ENCODE peak calls at places on chromosomes 2 and 18, in four cellular contexts. L is Calu3, Q is lower lobe of right lung, F is tibial artery. N is an unnamed sample.

GRCh38 chr2:2568411-2568810 is 237.3 kb upstream of the MYT1L start:
- DNase-seq in F (no peak), Q (no peak), L (no peak), N (no peak)

GRCh38 chr18:40056085-40056484 is 1898.9 kb upstream of the PIK3C3 start:
- DNase-seq in F (no peak), Q (no peak), L (no peak), N (no peak)

GRCh38 chr2:23591111-23591510 is 206.1 kb downstream of the KLHL29 start:
- DNase-seq in Q (peak), L (no peak), F (peak), N (no peak)

GRCh38 chr18:79922971-79923411 is 28.5 kb downstream of the SLC66A2 start:
- DNase-seq in L (no peak), Q (peak), F (peak), N (peak)

GRCh38 chr18:31661965-31662364 is 22.4 kb downstream of the B4GALT6 start:
- DNase-seq in L (no peak), F (no peak), Q (no peak), N (no peak)

GRCh38 chr2:69641887-69642708 is 1.4 kb downstream of the AAK1 start:
- DNase-seq in L (no peak), Q (no peak), F (no peak), N (no peak)

GRCh38 chr2:74735544-74735943 is 81.5 kb downstream of the SEMA4F start:
- DNase-seq in Q (no peak), F (no peak), L (no peak), N (no peak)

GRCh38 chr18:12839057-12839525 is 44.9 kb downstream of the PTPN2 start:
- DNase-seq in L (no peak), Q (no peak), F (no peak), N (no peak)

GRCh38 chr18:59842947-59843346 is 56.8 kb upstream of the PMAIP1 start:
- DNase-seq in F (no peak), L (no peak), Q (no peak), N (no peak)

GRCh38 chr2:150097891-150098595 is 389.4 kb downstream of the RND3 start:
- DNase-seq in F (no peak), Q (no peak), L (no peak), N (no peak)

GRCh38 chr2:190425221-190425866 is 17.2 kb downstream of the MFSD6 start:
- DNase-seq in L (no peak), F (no peak), Q (no peak), N (no peak)

GRCh38 chr2:121694398-121695178 is 42.1 kb downstream of the NIFK start:
- DNase-seq in Q (no peak), F (no peak), L (no peak), N (no peak)

GRCh38 chr18:52288403-52289004 is 51.5 kb upstream of the DCC start:
- DNase-seq in F (no peak), Q (peak), L (peak), N (peak)

GRCh38 chr2:127085260-127085666 is 21.7 kb downstream of the BIN1 start:
- DNase-seq in Q (peak), F (no peak), L (peak), N (no peak)

GRCh38 chr2:236986524-236987330 is 99.0 kb upstream of the COPS8 start:
- DNase-seq in L (no peak), F (no peak), Q (no peak), N (no peak)

GRCh38 chr2:199383006-199383405 is 74.7 kb downstream of the SATB2 start:
- DNase-seq in L (no peak), F (no peak), Q (no peak), N (no peak)

GRCh38 chr2:4246364-4247131 is 543.2 kb downstream of the DCDC2C start:
- DNase-seq in Q (no peak), L (no peak), F (no peak), N (no peak)

GRCh38 chr18:67661555-67661954 is 145.0 kb upstream of the DSEL start:
- DNase-seq in Q (no peak), L (no peak), F (no peak), N (no peak)

GRCh38 chr2:126893153-126893552 is 5.5 kb upstream of the TEX51 start:
- DNase-seq in L (no peak), F (peak), Q (peak), N (no peak)

GRCh38 chr18:23238651-23239349 is 103.5 kb downstream of the CABLES1 start:
- DNase-seq in F (no peak), L (no peak), Q (no peak), N (no peak)

GRCh38 chr2:170425291-170425751 is 247.4 kb downstream of the MYO3B start:
- DNase-seq in L (no peak), F (no peak), Q (no peak), N (no peak)

GRCh38 chr18:9337875-9338274 is 3.3 kb downstream of the TWSG1 start:
- DNase-seq in F (no peak), Q (no peak), L (no peak), N (no peak)

GRCh38 chr2:188130317-188130716 is 161.4 kb upstream of the GULP1 start:
- DNase-seq in L (no peak), Q (no peak), F (no peak), N (no peak)

GRCh38 chr2:25851740-25852503 is 26.4 kb downstream of the ASXL2 start:
- DNase-seq in Q (no peak), L (peak), F (no peak), N (peak)

GRCh38 chr2:70132244-70133126 is 45.2 kb downstream of the PCBP1 start:
- DNase-seq in L (peak), F (peak), Q (peak), N (no peak)

GRCh38 chr18:58213931-58214431 is 170.0 kb downstream of the NEDD4L start:
- DNase-seq in L (no peak), Q (no peak), F (no peak), N (no peak)

GRCh38 chr2:140154271-140154670 is 1374.1 kb upstream of the NXPH2 start:
- DNase-seq in L (no peak), F (no peak), Q (no peak), N (no peak)

GRCh38 chr2:178700922-178701342 is 106.3 kb downstream of the TTN start:
- DNase-seq in Q (no peak), L (no peak), F (no peak), N (no peak)

GRCh38 chr18:32318581-32318980 is 128.7 kb downstream of the MEP1B start:
- DNase-seq in Q (no peak), F (no peak), L (no peak), N (no peak)

GRCh38 chr18:34649072-34649471 is 61.0 kb upstream of the DTNA start:
- DNase-seq in L (no peak), Q (no peak), F (no peak), N (no peak)

GRCh38 chr18:34643982-34644381 is 66.1 kb upstream of the DTNA start:
- DNase-seq in Q (no peak), F (no peak), L (no peak), N (no peak)

GRCh38 chr18:34650121-34650545 is 60.0 kb upstream of the DTNA start:
- DNase-seq in L (no peak), Q (no peak), F (no peak), N (no peak)

GRCh38 chr18:34648269-34648668 is 61.8 kb upstream of the DTNA start:
- DNase-seq in Q (no peak), F (no peak), L (no peak), N (no peak)

DNA sequence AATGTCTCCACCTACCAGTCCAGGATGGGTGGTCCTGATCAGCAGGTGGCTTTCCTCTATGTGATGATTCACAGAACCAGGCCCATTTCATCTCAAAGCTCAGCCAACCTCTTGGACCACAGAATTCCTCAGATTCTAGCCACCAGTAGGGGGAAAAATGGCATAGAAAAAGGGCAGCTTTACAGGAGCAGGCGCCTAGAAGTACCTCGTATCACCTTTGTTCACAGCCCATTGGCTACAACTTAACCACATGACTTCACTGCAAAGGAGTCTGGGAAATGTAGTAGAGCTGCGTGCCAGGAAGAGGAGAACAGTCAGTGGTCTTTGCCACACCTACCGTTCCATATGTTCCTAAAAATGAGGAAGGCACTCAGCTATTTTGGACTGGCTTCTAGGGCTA is 62.8 kb upstream of the DTNA start:
- DNase-seq in Q (no peak), F (no peak), L (no peak), N (no peak)
- TF ChIP-seq CTCF in Q (no peak), F (no peak), L (no peak), N (no peak)

GRCh38 chr2:118047273-118047898 is 33.5 kb upstream of the CCDC93 start:
- DNase-seq in Q (no peak), F (no peak), L (no peak), N (no peak)

GRCh38 chr2:118046628-118047210 is 32.8 kb upstream of the CCDC93 start:
- DNase-seq in F (no peak), Q (no peak), L (no peak), N (no peak)

GRCh38 chr2:118049140-118050128 is 35.6 kb upstream of the CCDC93 start:
- DNase-seq in L (no peak), Q (no peak), F (no peak), N (no peak)

GRCh38 chr2:118050386-118050785 is 36.5 kb upstream of the CCDC93 start:
- DNase-seq in Q (no peak), L (no peak), F (no peak), N (no peak)

DNA sequence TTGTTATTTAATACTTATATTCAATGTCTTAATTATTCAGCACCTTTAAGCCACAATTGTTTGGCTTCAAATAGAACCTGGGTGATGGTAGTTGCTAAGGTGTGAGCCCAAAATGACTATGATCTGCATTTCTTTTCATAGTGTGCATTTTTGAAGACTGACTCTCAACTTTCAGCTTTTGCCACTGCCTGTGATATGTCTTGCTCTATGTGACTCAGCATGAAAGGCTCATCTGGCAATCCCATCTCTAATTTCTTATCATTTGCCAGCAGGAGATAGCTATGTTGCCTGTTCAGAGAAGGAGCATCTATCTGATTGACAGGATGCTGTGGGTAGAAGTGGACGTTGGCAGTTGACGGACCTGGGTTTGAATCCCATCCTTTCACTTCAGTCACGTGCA is 34.5 kb upstream of the CCDC93 start:
- DNase-seq in F (no peak), L (no peak), Q (no peak), N (no peak)
- TF ChIP-seq CTCF in F (no peak), L (no peak), Q (no peak), N (no peak)

GRCh38 chr2:105919191-105919811 is 174.6 kb downstream of the NCK2 start:
- DNase-seq in L (peak), F (no peak), Q (no peak), N (no peak)
- TF ChIP-seq CTCF in L (no peak), F (no peak), Q (no peak), N (no peak)

GRCh38 chr2:98297817-98298684 is 48.2 kb upstream of the CNGA3 start:
- DNase-seq in Q (no peak), F (no peak), L (no peak), N (no peak)
- TF ChIP-seq CTCF in Q (no peak), F (no peak), L (peak), N (no peak)

DNA sequence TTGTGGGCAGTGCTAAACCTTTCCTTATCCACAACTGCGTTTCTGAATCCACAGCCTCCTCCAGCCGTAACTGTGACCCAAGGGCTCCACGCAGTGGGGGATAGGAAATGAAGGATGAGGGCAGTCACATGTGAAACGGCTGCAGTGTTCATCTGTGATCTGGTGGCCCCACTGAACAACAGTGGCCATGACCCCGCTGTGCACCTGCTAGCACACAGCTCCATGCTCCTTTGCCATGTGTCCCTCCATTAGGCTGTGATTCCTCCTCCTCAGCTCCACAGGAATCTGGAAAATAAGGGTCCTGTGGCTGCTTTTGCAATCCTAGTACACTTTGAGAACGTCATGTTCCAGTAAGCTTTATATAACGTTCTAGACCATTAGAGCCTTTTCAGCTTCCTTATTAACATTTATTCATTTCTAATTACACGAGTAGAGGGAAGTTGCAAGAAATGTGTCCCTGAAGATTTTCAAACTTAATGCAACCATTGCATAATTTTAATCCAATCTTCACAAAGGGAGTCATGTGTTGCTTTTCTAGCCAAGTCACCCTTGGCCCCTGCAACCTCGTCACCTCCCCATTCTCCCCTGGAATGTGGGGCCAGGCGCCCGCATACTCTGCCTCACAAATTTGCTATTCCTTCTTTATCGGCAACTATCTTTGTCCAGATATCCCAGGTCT is 7.1 kb upstream of the NAPG start:
- DNase-seq in Q (peak), F (peak), L (no peak), N (no peak)
- TF ChIP-seq CTCF in Q (peak), F (peak), L (no peak), N (no peak)

GRCh38 chr2:53268086-53268485 is 499.5 kb upstream of the CHAC2 start:
- DNase-seq in F (no peak), Q (no peak), L (no peak), N (no peak)
- TF ChIP-seq CTCF in F (no peak), Q (no peak), L (no peak), N (no peak)

DNA sequence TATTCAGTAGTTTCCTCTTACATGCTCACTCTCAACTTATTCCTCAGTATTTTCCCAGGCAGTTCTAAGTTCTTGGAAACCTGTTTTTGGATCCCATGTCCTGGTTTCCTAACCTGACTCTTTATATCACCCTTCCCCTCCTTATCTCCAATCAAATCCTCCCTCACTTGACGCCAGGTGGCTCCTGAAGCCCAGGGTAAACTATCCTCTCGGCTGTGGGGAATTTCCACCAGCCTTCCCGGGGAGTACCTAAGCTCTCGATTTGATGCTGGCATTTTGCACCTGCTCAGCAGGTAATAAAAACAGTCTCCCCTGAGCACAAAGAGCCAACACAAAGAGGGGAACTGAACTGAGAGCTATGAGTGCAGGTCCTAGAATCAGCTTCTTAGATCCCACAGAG is 538.0 kb downstream of the SLC4A3 start:
- DNase-seq in F (no peak), L (peak), Q (no peak), N (peak)
- TF ChIP-seq CTCF in F (no peak), L (peak), Q (peak), N (peak)

GRCh38 chr2:181239400-181239799 is 217.8 kb upstream of the ITGA4 start:
- DNase-seq in F (no peak), L (no peak), Q (no peak), N (no peak)
- TF ChIP-seq CTCF in F (no peak), L (no peak), Q (no peak), N (no peak)

GRCh38 chr18:57051019-57051418 is 95.9 kb upstream of the BOD1L2 start:
- DNase-seq in Q (no peak), L (no peak), F (no peak), N (no peak)
- TF ChIP-seq CTCF in Q (no peak), L (no peak), F (no peak), N (no peak)

N was measured in right lobe of liver.